ENCODE peak calls at places on chromosomes 12 and 14, in four cellular contexts. One of them, this sample, is unnamed.

GRCh38 chr12:110862331-110862730 is 15.5 kb downstream of the CCDC63 start:
- DNase-seq in thoracic aorta: no peak
- DNase-seq in testis: no peak
- DNase-seq in IMR-90: no peak
- DNase-seq in this sample: no peak

GRCh38 chr12:59874781-59875180 is 279.0 kb downstream of the SLC16A7 start:
- DNase-seq in IMR-90: peak
- DNase-seq in testis: no peak
- DNase-seq in thoracic aorta: no peak
- DNase-seq in this sample: peak

GRCh38 chr14:69315302-69315701 is 55.3 kb downstream of the GALNT16 start:
- DNase-seq in thoracic aorta: no peak
- DNase-seq in testis: no peak
- DNase-seq in IMR-90: no peak
- DNase-seq in this sample: peak

GRCh38 chr14:91918159-91918883 is 29.2 kb downstream of the FBLN5 start:
- DNase-seq in thoracic aorta: no peak
- DNase-seq in testis: peak
- DNase-seq in IMR-90: no peak
- DNase-seq in this sample: no peak

GRCh38 chr14:100709252-100709955 is 17.3 kb upstream of the DLK1 start:
- DNase-seq in thoracic aorta: no peak
- DNase-seq in IMR-90: peak
- DNase-seq in testis: peak
- DNase-seq in this sample: peak

GRCh38 chr12:49832836-49833421 is 4.7 kb upstream of the NCKAP5L start:
- DNase-seq in IMR-90: peak
- DNase-seq in testis: no peak
- DNase-seq in thoracic aorta: no peak
- DNase-seq in this sample: no peak

GRCh38 chr12:91948504-91948903 is 197.1 kb downstream of the BTG1 start:
- DNase-seq in IMR-90: no peak
- DNase-seq in thoracic aorta: no peak
- DNase-seq in testis: no peak
- DNase-seq in this sample: no peak

GRCh38 chr12:122054842-122055544 is 23.6 kb upstream of the MLXIP start:
- DNase-seq in thoracic aorta: no peak
- DNase-seq in IMR-90: no peak
- DNase-seq in testis: no peak
- DNase-seq in this sample: no peak

GRCh38 chr14:39145266-39145966 is 24.7 kb downstream of the TRAPPC6B start:
- DNase-seq in IMR-90: no peak
- DNase-seq in testis: no peak
- DNase-seq in thoracic aorta: no peak
- DNase-seq in this sample: no peak

GRCh38 chr12:47189753-47190152 is 110.0 kb upstream of the AMIGO2 start:
- DNase-seq in IMR-90: no peak
- DNase-seq in testis: no peak
- DNase-seq in thoracic aorta: no peak
- DNase-seq in this sample: peak

DNA sequence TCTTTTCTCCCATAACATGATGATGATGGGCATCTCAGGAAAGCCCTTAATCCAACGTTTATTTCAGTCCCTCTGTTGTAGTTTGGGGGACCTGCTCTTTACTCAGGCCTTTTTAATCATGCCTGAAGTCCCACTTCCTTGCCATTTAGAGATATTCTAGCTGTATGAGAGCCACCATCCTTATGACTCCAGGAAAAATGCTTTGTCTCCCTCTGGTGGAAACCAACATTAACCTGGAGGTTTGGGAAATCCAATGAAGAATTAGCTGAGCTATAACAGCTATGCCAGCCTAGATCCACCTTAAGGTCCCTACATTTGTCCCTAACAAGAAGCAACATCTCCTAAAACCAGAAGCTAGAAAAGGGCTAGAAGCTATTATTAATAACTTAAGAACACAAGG is 1399.1 kb downstream of the LRFN5 start:
- DNase-seq in testis: peak
- DNase-seq in thoracic aorta: no peak
- DNase-seq in IMR-90: peak
- DNase-seq in this sample: no peak
- TF ChIP-seq CTCF in testis: peak
- TF ChIP-seq CTCF in thoracic aorta: no peak
- TF ChIP-seq CTCF in IMR-90: peak
- TF ChIP-seq CTCF in this sample: peak

DNA sequence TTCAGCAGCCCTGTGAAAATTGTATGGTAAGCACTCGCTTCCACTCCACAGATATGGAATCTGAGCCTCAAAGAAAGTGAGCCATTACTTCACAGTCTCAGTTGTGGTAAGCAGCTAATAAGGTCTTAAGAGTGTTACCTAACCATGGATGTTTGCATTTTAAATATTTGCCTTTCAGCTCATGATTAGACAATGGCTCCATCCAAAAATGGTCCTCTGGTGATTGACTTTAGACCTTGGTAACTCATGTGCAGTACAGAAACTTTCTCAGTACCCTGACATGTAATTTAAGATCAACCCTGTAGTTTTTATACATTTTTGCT is 1.8 kb downstream of the A2M start:
- DNase-seq in thoracic aorta: no peak
- DNase-seq in IMR-90: no peak
- DNase-seq in testis: no peak
- DNase-seq in this sample: no peak
- H3K27ac ChIP-seq in thoracic aorta: peak
- H3K27ac ChIP-seq in IMR-90: peak
- H3K27ac ChIP-seq in testis: no peak
- H3K27ac ChIP-seq in this sample: no peak

DNA sequence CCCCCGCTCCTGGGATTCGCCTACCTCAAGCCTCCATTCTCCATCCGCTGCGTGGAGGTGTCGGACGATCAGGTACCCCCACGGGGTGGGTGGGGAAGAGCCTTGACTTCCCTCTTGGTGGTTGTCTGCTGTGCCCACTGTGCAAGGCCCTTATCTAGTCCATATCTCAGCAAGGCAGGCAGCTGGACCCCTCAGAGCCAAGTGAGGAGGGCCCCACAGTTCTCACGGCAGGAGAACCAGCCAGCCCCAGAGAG is 39.9 kb downstream of the MMAB start:
- DNase-seq in IMR-90: no peak
- DNase-seq in testis: no peak
- DNase-seq in thoracic aorta: no peak
- DNase-seq in this sample: no peak
- TF ChIP-seq CTCF in IMR-90: no peak
- TF ChIP-seq CTCF in testis: no peak
- TF ChIP-seq CTCF in thoracic aorta: no peak
- TF ChIP-seq CTCF in this sample: no peak

DNA sequence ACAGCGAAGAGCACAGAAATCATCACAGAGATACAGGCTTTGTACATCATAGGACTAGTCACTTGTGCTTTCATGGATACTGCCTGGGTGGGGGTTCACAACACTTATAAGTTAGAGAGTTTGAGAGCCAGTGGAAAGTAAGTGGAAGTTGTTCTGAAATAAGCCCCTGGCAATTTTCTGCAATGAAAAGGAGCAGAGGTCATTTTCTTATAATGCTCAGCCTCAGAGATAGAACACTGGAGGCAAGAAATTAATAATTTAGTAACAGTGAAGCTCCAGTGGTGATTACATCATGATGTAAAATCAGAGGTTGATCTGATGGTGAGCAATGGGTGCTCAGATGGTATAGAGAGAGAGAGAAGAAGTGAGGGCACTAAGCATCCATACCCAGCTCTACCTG is 5.8 kb downstream of the KRT6A start:
- DNase-seq in testis: no peak
- DNase-seq in thoracic aorta: no peak
- DNase-seq in IMR-90: no peak
- DNase-seq in this sample: no peak
- H3K27ac ChIP-seq in testis: no peak
- H3K27ac ChIP-seq in thoracic aorta: no peak
- H3K27ac ChIP-seq in IMR-90: no peak
- H3K27ac ChIP-seq in this sample: no peak

GRCh38 chr12:101698782-101699347 is 1.4 kb downstream of the CHPT1 start:
- DNase-seq in testis: no peak
- DNase-seq in IMR-90: peak
- DNase-seq in thoracic aorta: no peak
- DNase-seq in this sample: no peak
- TF ChIP-seq CTCF in testis: no peak
- TF ChIP-seq CTCF in IMR-90: peak
- TF ChIP-seq CTCF in thoracic aorta: no peak
- TF ChIP-seq CTCF in this sample: peak

GRCh38 chr12:80040075-80040738 is 59.1 kb upstream of the OTOGL start:
- DNase-seq in thoracic aorta: no peak
- DNase-seq in testis: no peak
- DNase-seq in IMR-90: peak
- DNase-seq in this sample: no peak

GRCh38 chr12:80041071-80041470 is 58.3 kb upstream of the OTOGL start:
- DNase-seq in thoracic aorta: no peak
- DNase-seq in testis: no peak
- DNase-seq in IMR-90: no peak
- DNase-seq in this sample: no peak

GRCh38 chr12:80033457-80033856 is 65.9 kb upstream of the OTOGL start:
- DNase-seq in IMR-90: peak
- DNase-seq in thoracic aorta: no peak
- DNase-seq in testis: no peak
- DNase-seq in this sample: no peak

GRCh38 chr12:80041691-80042090 is 57.6 kb upstream of the OTOGL start:
- DNase-seq in thoracic aorta: no peak
- DNase-seq in IMR-90: peak
- DNase-seq in testis: no peak
- DNase-seq in this sample: no peak

DNA sequence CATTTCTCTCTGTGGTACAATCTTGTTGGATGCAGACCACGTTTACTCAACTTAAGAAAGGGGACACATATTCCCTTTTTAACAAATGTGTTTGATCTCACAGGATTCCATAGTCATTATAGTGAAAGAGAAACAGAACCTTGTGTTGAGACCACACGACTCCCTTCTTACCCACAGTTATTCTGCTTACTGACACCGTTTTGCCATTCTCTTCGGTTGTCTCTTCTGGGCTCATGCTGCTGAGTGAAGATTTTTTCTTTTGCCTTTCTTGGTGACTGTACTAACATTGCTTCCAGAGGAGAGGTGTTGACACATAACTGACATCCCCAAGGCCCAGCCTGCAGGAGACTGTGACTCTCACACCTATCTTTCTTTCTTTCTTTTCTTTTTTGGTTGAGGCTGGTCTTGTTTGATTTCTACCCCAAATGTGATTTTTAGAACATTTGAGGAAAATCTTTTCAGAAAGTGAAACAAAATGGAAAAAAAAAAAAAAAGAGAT is 61.2 kb upstream of the OTOGL start:
- DNase-seq in thoracic aorta: no peak
- DNase-seq in testis: no peak
- DNase-seq in IMR-90: peak
- DNase-seq in this sample: no peak
- H3K27ac ChIP-seq in thoracic aorta: peak
- H3K27ac ChIP-seq in testis: no peak
- H3K27ac ChIP-seq in IMR-90: no peak
- H3K27ac ChIP-seq in this sample: no peak

DNA sequence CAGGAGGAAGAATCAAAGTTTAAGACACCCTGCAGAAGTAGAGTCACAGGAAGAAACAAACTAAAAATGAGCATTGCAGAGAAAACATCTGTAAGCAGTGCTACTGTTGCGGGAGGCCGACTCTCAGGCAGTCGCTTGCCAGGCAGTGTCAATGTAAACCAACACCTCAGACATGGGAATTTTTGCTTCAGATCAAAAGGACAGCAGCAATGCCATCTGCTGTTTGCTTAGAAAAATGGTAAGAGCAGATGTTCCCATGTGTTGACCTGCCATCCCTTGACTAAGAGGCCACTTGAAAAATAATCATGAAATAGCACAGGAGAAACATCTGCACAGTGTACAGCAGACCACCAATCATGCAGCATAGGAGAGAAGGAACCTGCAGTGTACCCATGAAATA is 196.6 kb downstream of the SLC25A21 start:
- DNase-seq in thoracic aorta: no peak
- DNase-seq in IMR-90: peak
- DNase-seq in testis: no peak
- DNase-seq in this sample: no peak
- TF ChIP-seq CTCF in thoracic aorta: no peak
- TF ChIP-seq CTCF in IMR-90: no peak
- TF ChIP-seq CTCF in testis: no peak
- TF ChIP-seq CTCF in this sample: peak

GRCh38 chr14:103495854-103496253 is 26.8 kb downstream of the CKB start:
- DNase-seq in testis: no peak
- DNase-seq in thoracic aorta: no peak
- DNase-seq in IMR-90: no peak
- DNase-seq in this sample: no peak

GRCh38 chr14:103488960-103489359 is 33.7 kb downstream of the CKB start:
- DNase-seq in thoracic aorta: no peak
- DNase-seq in IMR-90: peak
- DNase-seq in testis: no peak
- DNase-seq in this sample: no peak

GRCh38 chr14:103491691-103492090 is 30.9 kb downstream of the CKB start:
- DNase-seq in testis: no peak
- DNase-seq in IMR-90: no peak
- DNase-seq in thoracic aorta: no peak
- DNase-seq in this sample: no peak

GRCh38 chr14:103492572-103492971 is 30.1 kb downstream of the CKB start:
- DNase-seq in IMR-90: no peak
- DNase-seq in thoracic aorta: no peak
- DNase-seq in testis: no peak
- DNase-seq in this sample: no peak

GRCh38 chr14:103492156-103492555 is 30.5 kb downstream of the CKB start:
- DNase-seq in testis: no peak
- DNase-seq in IMR-90: no peak
- DNase-seq in thoracic aorta: no peak
- DNase-seq in this sample: no peak
- H3K27ac ChIP-seq in testis: peak
- H3K27ac ChIP-seq in IMR-90: no peak
- H3K27ac ChIP-seq in thoracic aorta: peak
- H3K27ac ChIP-seq in this sample: no peak

DNA sequence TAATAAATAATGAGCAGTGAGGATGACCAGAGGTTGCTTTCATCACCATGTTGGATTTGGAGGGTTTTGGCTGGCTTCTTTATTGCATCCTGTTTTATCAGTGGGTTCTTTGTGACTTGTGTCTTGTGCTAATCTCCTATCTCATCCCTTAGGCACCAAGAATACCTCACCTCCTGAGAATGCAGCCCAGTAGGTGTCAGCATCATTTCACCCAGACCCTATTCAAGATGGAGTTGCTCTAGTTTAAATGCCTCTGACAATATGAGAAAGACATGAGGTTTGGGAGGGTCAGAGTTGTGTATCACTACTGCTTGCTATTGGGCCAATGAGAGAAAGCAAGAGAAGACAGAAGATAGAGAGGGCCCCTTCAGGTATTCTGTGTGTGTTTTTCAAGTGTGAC is 592.2 kb downstream of the ETNK1 start:
- DNase-seq in testis: no peak
- DNase-seq in thoracic aorta: no peak
- DNase-seq in IMR-90: no peak
- DNase-seq in this sample: no peak
- TF ChIP-seq CTCF in testis: no peak
- TF ChIP-seq CTCF in thoracic aorta: no peak
- TF ChIP-seq CTCF in IMR-90: no peak
- TF ChIP-seq CTCF in this sample: peak